ENCODE peak calls at places on chromosomes 16 and 17, in six cellular contexts. Z, J, N, F, B and H are unnamed samples.

GRCh38 chr16:69567031-69567680 is 1.4 kb downstream of the NFAT5 start:
- DNase-seq in F (no peak), B (peak; percentile 23), Z (peak; percentile 66), J (no peak), N (no peak), H (no peak)

GRCh38 chr17:47197821-47198220 is 8.7 kb upstream of the CDC27 start:
- DNase-seq in N (no peak), B (no peak), Z (no peak), F (no peak), J (no peak), H (no peak)

GRCh38 chr17:34580685-34581445 is 1.5 kb downstream of the TMEM132E start:
- DNase-seq in Z (no peak), F (no peak), J (no peak), B (peak; percentile 31), N (no peak), H (peak; percentile 30)

GRCh38 chr17:46191332-46192210 is 1.7 kb downstream of the KANSL1 start:
- DNase-seq in Z (peak; percentile 63), B (peak; percentile 52), J (no peak), N (no peak), F (no peak), H (no peak)

GRCh38 chr17:81076097-81076754 is 41.3 kb downstream of the BAIAP2 start:
- DNase-seq in F (no peak), J (no peak), N (no peak), B (no peak), Z (no peak), H (no peak)

GRCh38 chr16:3983081-3983520 is 102.6 kb upstream of the CREBBP start:
- DNase-seq in J (no peak), B (peak; percentile 60), Z (peak; percentile 86), N (no peak), F (no peak), H (peak; percentile 61)

GRCh38 chr17:6061290-6061689 is 8.9 kb upstream of the WSCD1 start:
- DNase-seq in Z (no peak), B (no peak), N (no peak), J (no peak), F (no peak), H (no peak)

GRCh38 chr17:44772308-44773024 is 13.7 kb downstream of the ADAM11 start:
- DNase-seq in Z (no peak), N (no peak), B (no peak), F (no peak), J (no peak), H (peak; percentile 40)

GRCh38 chr17:73759324-73760185 is 115.3 kb upstream of the SDK2 start:
- DNase-seq in B (no peak), F (no peak), J (no peak), Z (no peak), N (no peak), H (no peak)

GRCh38 chr17:73657473-73658116 is 13.3 kb upstream of the SDK2 start:
- DNase-seq in N (no peak), F (no peak), J (no peak), B (peak; percentile 39), Z (peak; percentile 66), H (no peak)

GRCh38 chr17:15270628-15271381 is 5.7 kb upstream of the PMP22 start:
- DNase-seq in F (no peak), N (no peak), B (no peak), Z (no peak), J (no peak), H (no peak)

GRCh38 chr17:1259910-1260389 is 10.3 kb upstream of the BHLHA9 start:
- DNase-seq in F (no peak), B (no peak), J (no peak), Z (no peak), N (no peak), H (no peak)

GRCh38 chr17:350706-351435 is 1.7 kb downstream of the RPH3AL start:
- DNase-seq in B (no peak), Z (peak; percentile 80), F (no peak), J (no peak), N (peak; percentile 87), H (no peak)

GRCh38 chr17:47208744-47209488 is at the start of gene MYL4:
- DNase-seq in F (no peak), Z (no peak), B (no peak), N (no peak), J (no peak), H (no peak)

GRCh38 chr17:82065638-82066303 is at the start of gene DUS1L:
- DNase-seq in Z (no peak), N (peak; percentile 50), B (peak; percentile 80), F (peak; percentile 69), J (peak; percentile 68), H (no peak)

GRCh38 chr17:18246880-18247612 is 11.5 kb downstream of the FLII start:
- DNase-seq in F (no peak), J (no peak), B (peak; percentile 78), N (no peak), Z (peak; percentile 75), H (no peak)

GRCh38 chr17:44759916-44760243 is 1.1 kb downstream of the ADAM11 start:
- DNase-seq in F (no peak), B (no peak), J (no peak), Z (no peak), N (no peak), H (no peak)